ENCODE peak calls at places on chromosomes 5 and 9, in five cellular contexts. One of them, this sample, is unnamed. For H3K4me1, the result is how much of the 10 kb centered on the place peaks cover.

GRCh38 chr9:96663506-96664120 is 8.5 kb upstream of the PRXL2C start:
- DNase-seq in astrocyte: peak
- DNase-seq in GM23338: peak
- DNase-seq in foreskin keratinocyte: no peak
- DNase-seq in transverse colon: no peak
- DNase-seq in this sample: no peak

GRCh38 chr5:78799254-78800017 is 150.9 kb upstream of the LHFPL2 start:
- DNase-seq in astrocyte: peak
- DNase-seq in foreskin keratinocyte: no peak
- DNase-seq in GM23338: no peak
- DNase-seq in transverse colon: no peak
- DNase-seq in this sample: no peak

GRCh38 chr9:70936536-70936935 is 184.9 kb downstream of the TRPM3 start:
- DNase-seq in astrocyte: no peak
- DNase-seq in transverse colon: no peak
- DNase-seq in GM23338: no peak
- DNase-seq in foreskin keratinocyte: no peak
- DNase-seq in this sample: no peak

GRCh38 chr9:101495810-101496209 is 37.8 kb upstream of the RNF20 start:
- DNase-seq in astrocyte: peak
- DNase-seq in transverse colon: no peak
- DNase-seq in GM23338: no peak
- DNase-seq in foreskin keratinocyte: peak
- DNase-seq in this sample: no peak

GRCh38 chr5:83472508-83473343 is 1.2 kb downstream of the VCAN start:
- DNase-seq in GM23338: peak
- DNase-seq in foreskin keratinocyte: peak
- DNase-seq in transverse colon: peak
- DNase-seq in astrocyte: no peak
- DNase-seq in this sample: peak

GRCh38 chr9:899440-900184 is 58.1 kb downstream of the DMRT1 start:
- DNase-seq in GM23338: peak
- DNase-seq in astrocyte: no peak
- DNase-seq in foreskin keratinocyte: no peak
- DNase-seq in transverse colon: peak
- DNase-seq in this sample: no peak

GRCh38 chr9:78103971-78104433 is 72.4 kb upstream of the GNAQ start:
- DNase-seq in GM23338: no peak
- DNase-seq in transverse colon: no peak
- DNase-seq in astrocyte: no peak
- DNase-seq in foreskin keratinocyte: no peak
- DNase-seq in this sample: no peak

GRCh38 chr5:147918101-147918500 is 11.8 kb upstream of the C5orf46 start:
- DNase-seq in GM23338: no peak
- DNase-seq in astrocyte: peak
- DNase-seq in transverse colon: no peak
- DNase-seq in foreskin keratinocyte: no peak
- DNase-seq in this sample: no peak

GRCh38 chr5:93890657-93891056 is 149.3 kb upstream of the POU5F2 start:
- DNase-seq in astrocyte: peak
- DNase-seq in GM23338: peak
- DNase-seq in foreskin keratinocyte: no peak
- DNase-seq in transverse colon: no peak
- DNase-seq in this sample: no peak

GRCh38 chr5:179240561-179240960 is 104.7 kb downstream of the ADAMTS2 start:
- DNase-seq in astrocyte: no peak
- DNase-seq in GM23338: no peak
- DNase-seq in foreskin keratinocyte: no peak
- DNase-seq in transverse colon: peak
- DNase-seq in this sample: no peak

GRCh38 chr9:8256880-8257279 is 457.3 kb upstream of the DMAC1 start:
- DNase-seq in GM23338: no peak
- DNase-seq in foreskin keratinocyte: no peak
- DNase-seq in transverse colon: no peak
- DNase-seq in astrocyte: no peak
- DNase-seq in this sample: no peak

GRCh38 chr9:128684065-128684324 is 5.0 kb upstream of the SET start:
- DNase-seq in GM23338: no peak
- DNase-seq in foreskin keratinocyte: peak
- DNase-seq in astrocyte: no peak
- DNase-seq in transverse colon: no peak
- DNase-seq in this sample: no peak

GRCh38 chr9:94717656-94718225 is 8.8 kb upstream of the AOPEP start:
- DNase-seq in transverse colon: no peak
- DNase-seq in GM23338: no peak
- DNase-seq in astrocyte: peak
- DNase-seq in foreskin keratinocyte: peak
- DNase-seq in this sample: no peak

GRCh38 chr5:122490718-122491117 is 178.7 kb downstream of the SNCAIP start:
- DNase-seq in astrocyte: no peak
- DNase-seq in transverse colon: no peak
- DNase-seq in GM23338: no peak
- DNase-seq in foreskin keratinocyte: no peak
- DNase-seq in this sample: no peak

GRCh38 chr5:122291000-122291592 is 20.9 kb upstream of the SNCAIP start:
- DNase-seq in foreskin keratinocyte: no peak
- DNase-seq in GM23338: peak
- DNase-seq in transverse colon: no peak
- DNase-seq in astrocyte: peak
- DNase-seq in this sample: no peak

GRCh38 chr9:134916161-134916665 is 1.5 kb downstream of the FCN1 start:
- DNase-seq in GM23338: no peak
- DNase-seq in transverse colon: no peak
- DNase-seq in foreskin keratinocyte: no peak
- DNase-seq in astrocyte: no peak
- DNase-seq in this sample: peak

GRCh38 chr9:129138476-129139232 is 27.4 kb downstream of the PTPA start:
- DNase-seq in astrocyte: peak
- DNase-seq in transverse colon: peak
- DNase-seq in foreskin keratinocyte: no peak
- DNase-seq in GM23338: no peak
- DNase-seq in this sample: peak

GRCh38 chr9:87792831-87793288 is 66.9 kb downstream of the CTSL start:
- DNase-seq in astrocyte: peak
- DNase-seq in transverse colon: peak
- DNase-seq in GM23338: peak
- DNase-seq in foreskin keratinocyte: no peak
- DNase-seq in this sample: peak

GRCh38 chr9:21286654-21287053 is 18.5 kb downstream of the IFNA5 start:
- DNase-seq in astrocyte: no peak
- DNase-seq in foreskin keratinocyte: no peak
- DNase-seq in GM23338: no peak
- DNase-seq in transverse colon: no peak
- DNase-seq in this sample: no peak

DNA sequence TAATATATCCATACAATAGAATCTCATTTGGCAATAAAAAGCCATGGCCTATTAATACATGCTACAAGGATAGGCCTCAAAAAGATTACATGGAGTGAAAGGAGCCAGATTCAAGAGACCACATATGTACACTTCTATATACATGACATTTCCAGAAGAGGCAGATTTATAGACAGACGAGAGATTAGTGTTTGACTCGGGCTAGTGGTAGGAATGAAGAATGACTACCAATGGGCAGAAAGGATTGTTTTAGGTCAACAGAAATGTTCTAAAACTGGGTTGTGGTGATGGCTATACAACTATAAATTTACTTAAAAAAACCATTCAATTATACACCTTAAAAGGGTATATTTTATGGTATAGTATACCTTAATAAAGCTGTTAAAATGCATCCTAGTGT is 41.9 kb downstream of the SETX start:
- DNase-seq in transverse colon: no peak
- DNase-seq in GM23338: no peak
- DNase-seq in astrocyte: no peak
- DNase-seq in foreskin keratinocyte: no peak
- DNase-seq in this sample: no peak
- TF ChIP-seq CTCF in transverse colon: no peak
- TF ChIP-seq CTCF in GM23338: no peak
- TF ChIP-seq CTCF in astrocyte: peak
- TF ChIP-seq CTCF in foreskin keratinocyte: peak
- TF ChIP-seq CTCF in this sample: no peak

GRCh38 chr5:135822959-135823358 is 11.5 kb upstream of the SLC25A48 start:
- DNase-seq in GM23338: no peak
- DNase-seq in transverse colon: no peak
- DNase-seq in astrocyte: no peak
- DNase-seq in foreskin keratinocyte: no peak
- DNase-seq in this sample: no peak

GRCh38 chr5:135821061-135821781 is 13.2 kb upstream of the SLC25A48 start:
- DNase-seq in foreskin keratinocyte: peak
- DNase-seq in GM23338: peak
- DNase-seq in astrocyte: no peak
- DNase-seq in transverse colon: no peak
- DNase-seq in this sample: no peak

GRCh38 chr5:135823799-135824366 is 10.6 kb upstream of the SLC25A48 start:
- DNase-seq in foreskin keratinocyte: no peak
- DNase-seq in transverse colon: no peak
- DNase-seq in GM23338: no peak
- DNase-seq in astrocyte: no peak
- DNase-seq in this sample: no peak

GRCh38 chr5:135822286-135822685 is 12.2 kb upstream of the SLC25A48 start:
- DNase-seq in foreskin keratinocyte: no peak
- DNase-seq in astrocyte: no peak
- DNase-seq in GM23338: no peak
- DNase-seq in transverse colon: no peak
- DNase-seq in this sample: no peak

GRCh38 chr5:135821802-135822201 is 12.7 kb upstream of the SLC25A48 start:
- DNase-seq in astrocyte: no peak
- DNase-seq in GM23338: no peak
- DNase-seq in transverse colon: no peak
- DNase-seq in foreskin keratinocyte: no peak
- DNase-seq in this sample: no peak
- H3K4me1 ChIP-seq in astrocyte: under half
- H3K4me1 ChIP-seq in GM23338: under half
- H3K4me1 ChIP-seq in transverse colon: under half
- H3K4me1 ChIP-seq in foreskin keratinocyte: under half
- H3K4me1 ChIP-seq in this sample: under half

GRCh38 chr9:123339666-123340414 is 16.2 kb upstream of the CRB2 start:
- DNase-seq in transverse colon: peak
- DNase-seq in foreskin keratinocyte: no peak
- DNase-seq in astrocyte: peak
- DNase-seq in GM23338: no peak
- DNase-seq in this sample: no peak

GRCh38 chr9:123336959-123337358 is 19.0 kb upstream of the CRB2 start:
- DNase-seq in transverse colon: no peak
- DNase-seq in GM23338: no peak
- DNase-seq in astrocyte: no peak
- DNase-seq in foreskin keratinocyte: no peak
- DNase-seq in this sample: no peak

GRCh38 chr9:123337971-123338370 is 18.0 kb upstream of the CRB2 start:
- DNase-seq in transverse colon: no peak
- DNase-seq in GM23338: no peak
- DNase-seq in foreskin keratinocyte: no peak
- DNase-seq in astrocyte: no peak
- DNase-seq in this sample: no peak

GRCh38 chr9:123336455-123336854 is 19.5 kb upstream of the CRB2 start:
- DNase-seq in foreskin keratinocyte: no peak
- DNase-seq in astrocyte: no peak
- DNase-seq in transverse colon: no peak
- DNase-seq in GM23338: no peak
- DNase-seq in this sample: no peak

DNA sequence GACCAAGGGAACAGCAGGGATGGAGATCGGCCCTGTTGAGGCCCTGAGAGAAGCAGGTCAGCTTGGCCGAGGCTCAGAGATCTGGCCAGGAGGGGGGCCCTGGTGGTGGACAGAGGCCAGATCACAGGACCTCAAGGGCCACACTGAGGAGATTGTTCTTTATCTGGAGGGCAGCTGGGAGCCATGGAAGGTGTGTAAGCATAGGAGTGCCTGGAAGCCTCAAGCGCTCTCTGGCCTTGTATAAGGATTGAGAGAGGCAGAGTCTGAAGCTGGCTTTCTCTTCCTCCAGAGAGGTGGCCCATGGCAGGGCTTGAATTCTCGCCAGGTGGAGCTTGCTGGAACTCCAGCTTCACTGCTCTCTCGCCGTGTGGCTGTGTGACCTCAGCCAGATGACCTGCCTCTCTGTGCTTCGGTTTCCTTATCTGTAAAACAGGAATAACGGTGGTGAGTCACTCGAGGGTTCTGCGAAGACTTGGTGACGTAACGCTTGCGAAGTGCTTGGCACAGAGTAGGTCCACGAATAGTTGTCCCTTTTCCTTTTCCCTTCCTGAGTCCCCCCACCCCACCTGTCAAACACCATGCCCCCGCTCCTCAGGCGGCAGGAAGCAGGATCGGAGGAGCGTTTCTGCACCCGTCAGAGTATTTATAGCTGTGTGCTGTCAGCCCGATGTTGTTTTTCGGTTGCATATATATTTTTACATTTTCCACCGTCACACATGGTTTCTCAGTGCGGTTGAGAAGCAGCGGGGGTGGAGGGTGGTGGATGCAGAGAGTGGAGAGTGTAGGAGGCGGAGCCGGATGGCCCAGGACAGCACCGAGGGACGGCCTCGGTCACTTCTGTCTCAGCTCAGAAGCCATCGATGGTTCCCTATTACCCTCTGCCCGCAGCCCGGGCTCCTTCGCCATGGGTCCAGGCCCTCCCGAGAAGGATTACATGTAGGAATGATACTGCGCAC is 17.0 kb upstream of the CRB2 start:
- DNase-seq in transverse colon: peak
- DNase-seq in GM23338: no peak
- DNase-seq in astrocyte: peak
- DNase-seq in foreskin keratinocyte: no peak
- DNase-seq in this sample: no peak
- TF ChIP-seq CTCF in transverse colon: no peak
- TF ChIP-seq CTCF in GM23338: no peak
- TF ChIP-seq CTCF in astrocyte: no peak
- TF ChIP-seq CTCF in foreskin keratinocyte: no peak
- TF ChIP-seq CTCF in this sample: no peak

GRCh38 chr9:81601639-81602623 is 87.4 kb downstream of the TLE1 start:
- DNase-seq in transverse colon: no peak
- DNase-seq in GM23338: no peak
- DNase-seq in astrocyte: peak
- DNase-seq in foreskin keratinocyte: peak
- DNase-seq in this sample: no peak

GRCh38 chr9:81599837-81600236 is 89.5 kb downstream of the TLE1 start:
- DNase-seq in foreskin keratinocyte: no peak
- DNase-seq in astrocyte: peak
- DNase-seq in transverse colon: no peak
- DNase-seq in GM23338: no peak
- DNase-seq in this sample: no peak

GRCh38 chr9:81597749-81598497 is 91.4 kb downstream of the TLE1 start:
- DNase-seq in astrocyte: no peak
- DNase-seq in foreskin keratinocyte: no peak
- DNase-seq in transverse colon: no peak
- DNase-seq in GM23338: no peak
- DNase-seq in this sample: no peak

GRCh38 chr9:81602887-81603680 is 86.3 kb downstream of the TLE1 start:
- DNase-seq in GM23338: no peak
- DNase-seq in transverse colon: no peak
- DNase-seq in astrocyte: no peak
- DNase-seq in foreskin keratinocyte: no peak
- DNase-seq in this sample: no peak

DNA sequence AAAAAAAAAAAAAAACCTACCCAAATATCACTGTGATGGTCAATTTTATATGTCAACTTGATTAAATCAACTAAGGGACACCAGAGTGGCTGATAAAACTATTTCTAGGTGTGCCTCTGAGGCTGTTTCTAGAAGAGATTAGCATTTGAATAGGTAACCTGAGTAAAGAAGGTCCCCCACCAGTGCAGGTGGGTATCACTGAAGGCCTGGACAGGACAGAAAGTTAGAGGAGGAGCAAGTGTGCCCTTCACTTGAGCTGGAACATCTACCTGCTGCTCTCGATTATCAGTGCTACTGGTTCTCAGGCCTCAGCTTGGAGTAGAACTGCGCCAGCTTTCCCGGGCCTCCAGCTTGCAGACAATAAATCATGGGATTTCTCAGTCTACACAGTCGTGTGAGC is 88.7 kb downstream of the TLE1 start:
- DNase-seq in foreskin keratinocyte: no peak
- DNase-seq in transverse colon: no peak
- DNase-seq in astrocyte: no peak
- DNase-seq in GM23338: peak
- DNase-seq in this sample: no peak
- H3K4me1 ChIP-seq in foreskin keratinocyte: under half
- H3K4me1 ChIP-seq in transverse colon: under half
- H3K4me1 ChIP-seq in astrocyte: under half
- H3K4me1 ChIP-seq in GM23338: half or more
- H3K4me1 ChIP-seq in this sample: under half

This sample was measured in tibial artery.